ENCODE peak calls at places on chromosomes 13 and 19, in four cellular contexts. Z is upper lobe of left lung, B is right lobe of liver, J is fibroblast of lung. E is an unnamed sample.

GRCh38 chr19:1069009-1069779 is 2.2 kb downstream of the ARHGAP45 start:
- DNase-seq in Z (peak; percentile 91), B (peak; percentile 69), J (no peak), E (peak; percentile 83)

GRCh38 chr19:1668339-1669123 is 16.1 kb upstream of the TCF3 start:
- DNase-seq in Z (no peak), B (no peak), J (no peak), E (no peak)

GRCh38 chr19:51094696-51095279 is 12.1 kb upstream of the KLK14 start:
- DNase-seq in Z (peak; percentile 38), B (no peak), J (no peak), E (peak; percentile 76)

GRCh38 chr13:34577051-34577450 is 365.0 kb upstream of the NBEA start:
- DNase-seq in Z (no peak), B (no peak), J (peak; percentile 75), E (no peak)

GRCh38 chr19:56866563-56866962 is 26.0 kb upstream of the PEG3 start:
- DNase-seq in Z (no peak), B (no peak), J (no peak), E (no peak)

GRCh38 chr19:16117594-16118033 is 5.9 kb downstream of the RAB8A start:
- DNase-seq in Z (no peak), B (no peak), J (no peak), E (no peak)

GRCh38 chr13:89827552-89827951 is 1519.9 kb upstream of the MIR17HG start:
- DNase-seq in Z (no peak), B (no peak), J (no peak), E (no peak)

GRCh38 chr19:48419158-48419920 is 25.9 kb downstream of the GRIN2D start:
- DNase-seq in Z (peak; percentile 46), B (no peak), J (peak; percentile 51), E (no peak)

GRCh38 chr13:69291292-69291906 is 816.2 kb upstream of the ATXN8OS start:
- DNase-seq in Z (no peak), B (no peak), J (no peak), E (no peak)

GRCh38 chr19:29013325-29013724 is 199.6 kb downstream of the UQCRFS1 start:
- DNase-seq in Z (no peak), B (no peak), J (no peak), E (no peak)

GRCh38 chr19:11379857-11380350 is 4.2 kb downstream of the EPOR start:
- DNase-seq in Z (no peak), B (no peak), J (no peak), E (no peak)

GRCh38 chr13:20799726-20800416 is 26.1 kb upstream of the EEF1AKMT1 start:
- DNase-seq in Z (no peak), B (no peak), J (peak; percentile 69), E (no peak)

GRCh38 chr13:72290962-72291681 is 424.1 kb upstream of the DACH1 start:
- DNase-seq in Z (no peak), B (no peak), J (peak; percentile 95), E (no peak)

GRCh38 chr13:109730832-109731335 is 55.5 kb downstream of the IRS2 start:
- DNase-seq in Z (no peak), B (no peak), J (no peak), E (no peak)

GRCh38 chr13:26017932-26018690 is 33.7 kb downstream of the SHISA2 start:
- DNase-seq in Z (no peak), B (no peak), J (peak; percentile 48), E (no peak)

GRCh38 chr13:91154553-91154952 is 192.9 kb upstream of the MIR17HG start:
- DNase-seq in Z (no peak), B (no peak), J (peak; percentile 66), E (no peak)

GRCh38 chr19:39390460-39390758 is 497 bp downstream of the PAF1 start:
- DNase-seq in Z (peak; percentile 74), B (no peak), J (no peak), E (no peak)

GRCh38 chr13:84951128-84951527 is 848.1 kb downstream of the SLITRK6 start:
- DNase-seq in Z (no peak), B (no peak), J (no peak), E (no peak)

GRCh38 chr19:4635763-4636135 is 3.6 kb upstream of the TNFAIP8L1 start:
- DNase-seq in Z (no peak), B (no peak), J (no peak), E (no peak)

GRCh38 chr19:56015756-56016155 is 29.2 kb downstream of the NLRP5 start:
- DNase-seq in Z (no peak), B (no peak), J (no peak), E (no peak)

GRCh38 chr13:109630281-109630680 is 156.1 kb downstream of the IRS2 start:
- DNase-seq in Z (no peak), B (no peak), J (no peak), E (no peak)

GRCh38 chr19:29771708-29772415 is 39.9 kb upstream of the CCNE1 start:
- DNase-seq in Z (peak; percentile 32), B (no peak), J (peak; percentile 27), E (no peak)

GRCh38 chr19:37778613-37779138 is 710 bp downstream of the ZNF573 start:
- DNase-seq in Z (no peak), B (no peak), J (peak; percentile 15), E (peak; percentile 48)

GRCh38 chr13:36919833-36920611 is at the start of gene SMAD9:
- DNase-seq in Z (peak; percentile 73), B (peak; percentile 72), J (peak; percentile 69), E (peak; percentile 95)

GRCh38 chr13:39915418-39915817 is 260.0 kb downstream of the COG6 start:
- DNase-seq in Z (no peak), B (no peak), J (no peak), E (no peak)

GRCh38 chr13:33467556-33467955 is 182.0 kb upstream of the STARD13 start:
- DNase-seq in Z (no peak), B (no peak), J (no peak), E (no peak)

GRCh38 chr19:2719910-2720776 is 1.0 kb downstream of the DIRAS1 start:
- DNase-seq in Z (no peak), B (no peak), J (peak; percentile 27), E (no peak)

GRCh38 chr13:78610381-78610883 is 7.1 kb upstream of the POU4F1 start:
- DNase-seq in Z (no peak), B (no peak), J (peak; percentile 4), E (no peak)

GRCh38 chr19:40610396-40611064 is 9.4 kb downstream of the LTBP4 start:
- DNase-seq in Z (peak; percentile 66), B (peak; percentile 65), J (no peak), E (peak; percentile 86)

GRCh38 chr19:42440357-42441046 is 2.2 kb downstream of the CXCL17 start:
- DNase-seq in Z (peak; percentile 85), B (peak; percentile 80), J (peak; percentile 49), E (peak; percentile 87)

GRCh38 chr19:43914051-43914450 is 21.0 kb downstream of the ZNF45 start:
- DNase-seq in Z (no peak), B (no peak), J (no peak), E (no peak)
- H3K9me3 ChIP-seq in Z (peaks cover 100% of the 10 kb centered on the region), B (peaks cover 34% of the 10 kb centered on the region), J (peaks cover 7% of the 10 kb centered on the region), E (peaks cover 38% of the 10 kb centered on the region)

DNA sequence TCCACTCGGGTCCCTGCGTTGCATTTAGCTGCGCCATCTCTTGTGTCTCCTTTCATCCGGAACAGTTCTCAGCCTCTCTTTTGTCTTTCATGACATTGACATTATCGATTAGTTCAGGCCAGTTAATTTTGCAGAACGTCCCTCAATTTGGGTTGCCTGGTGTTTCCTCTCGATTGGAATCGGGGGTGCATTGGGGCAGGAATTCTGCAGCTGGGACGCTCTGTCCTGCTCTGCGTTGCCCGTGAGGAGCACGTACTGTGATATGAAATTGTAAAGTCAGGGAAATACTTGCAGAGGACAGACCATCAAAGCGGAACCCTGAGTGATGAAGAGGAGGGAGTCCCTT is 22.4 kb downstream of the MARK4 start:
- DNase-seq in Z (no peak), B (no peak), J (no peak), E (no peak)
- H3K36me3 ChIP-seq in Z (peaks cover 35% of the 10 kb centered on the region), B (peaks cover 3% of the 10 kb centered on the region), J (peaks cover 15% of the 10 kb centered on the region), E (no peaks in the 10 kb centered on the region)

GRCh38 chr19:23439623-23440022 is 44.4 kb upstream of the ZNF91 start:
- DNase-seq in Z (no peak), B (no peak), J (no peak), E (no peak)
- H3K9me3 ChIP-seq in Z (peaks cover 22% of the 10 kb centered on the region), B (no peaks in the 10 kb centered on the region), J (no peaks in the 10 kb centered on the region), E (peaks cover 8% of the 10 kb centered on the region)

GRCh38 chr13:49714757-49715156 is 23.5 kb upstream of the EBPL start:
- DNase-seq in Z (no peak), B (no peak), J (no peak), E (no peak)
- H3K36me3 ChIP-seq in Z (peaks cover 8% of the 10 kb centered on the region), B (no peaks in the 10 kb centered on the region), J (no peaks in the 10 kb centered on the region), E (no peaks in the 10 kb centered on the region)

DNA sequence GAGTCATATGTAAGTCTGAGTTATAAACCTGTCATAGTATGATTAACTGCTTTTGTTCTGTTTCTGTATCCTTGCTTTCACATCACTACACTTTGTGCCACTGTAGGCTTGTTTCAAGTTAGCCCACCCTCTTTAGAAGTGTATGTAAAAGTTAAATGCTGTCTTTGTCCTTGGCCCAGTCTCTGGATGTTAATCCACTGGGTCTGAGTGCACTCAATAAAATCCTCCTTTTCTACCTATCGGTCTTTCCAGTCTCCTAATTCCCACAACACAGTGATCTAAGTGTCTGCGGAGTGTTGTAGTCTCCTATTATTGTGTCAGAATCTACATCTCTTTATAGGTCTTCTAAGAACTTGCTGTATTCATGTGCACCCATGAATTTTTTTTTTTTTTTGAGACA is 14.1 kb downstream of the ZNF429 start:
- DNase-seq in Z (no peak), B (no peak), J (no peak), E (no peak)
- H3K9me3 ChIP-seq in Z (peaks cover 59% of the 10 kb centered on the region), B (peaks cover 3% of the 10 kb centered on the region), J (no peaks in the 10 kb centered on the region), E (peaks cover 16% of the 10 kb centered on the region)

E was measured in aorta.